ENCODE peak calls at places on chromosomes 1 and 21, in eight cellular contexts. P is IMR-90, H is uterus, F is GM12878, J is HCT116, T is heart left ventricle, X is ovary, V is endothelial cell of umbilical vein. G is an unnamed sample.
A peak's percentile ranks its signal among the peaks of the same experiment; 100 is the strongest.

GRCh38 chr21:27365394-27365793 is 398.5 kb upstream of the ADAMTS5 start:
- DNase-seq in P (peak; percentile 76), X (no peak), V (no peak), J (no peak), T (no peak), H (no peak), F (no peak), G (no peak)

GRCh38 chr1:181390350-181391080 is 92.8 kb upstream of the CACNA1E start:
- DNase-seq in F (no peak), H (no peak), X (no peak), V (no peak), T (no peak), J (no peak), P (no peak), G (no peak)

GRCh38 chr21:15742052-15742451 is 12.3 kb downstream of the USP25 start:
- DNase-seq in X (no peak), T (peak; percentile 19), P (peak; percentile 12), H (no peak), V (peak; percentile 55), J (no peak), F (no peak), G (no peak)

GRCh38 chr1:72915581-72915980 is 633.2 kb upstream of the NEGR1 start:
- DNase-seq in V (no peak), H (no peak), T (no peak), J (no peak), X (no peak), F (no peak), P (no peak), G (no peak)

GRCh38 chr1:44220001-44220751 is 6.9 kb downstream of the DMAP1 start:
- DNase-seq in H (no peak), T (no peak), J (no peak), X (no peak), V (no peak), P (peak; percentile 89), F (no peak), G (no peak)

GRCh38 chr1:38512789-38513188 is 346.8 kb downstream of the RRAGC start:
- DNase-seq in T (no peak), H (no peak), F (no peak), P (no peak), X (peak; percentile 18), V (no peak), J (no peak), G (no peak)

GRCh38 chr1:50661626-50662025 is 238.4 kb upstream of the DMRTA2 start:
- DNase-seq in V (no peak), P (peak; percentile 73), T (no peak), X (no peak), H (no peak), F (no peak), J (no peak), G (no peak)

GRCh38 chr21:38359835-38360234 is 103.0 kb downstream of the KCNJ15 start:
- DNase-seq in J (no peak), F (no peak), V (no peak), X (no peak), P (no peak), T (no peak), H (no peak), G (no peak)

GRCh38 chr21:42209801-42210479 is 9.0 kb upstream of the ABCG1 start:
- DNase-seq in X (no peak), J (no peak), T (no peak), F (no peak), H (no peak), P (no peak), V (peak; percentile 61), G (peak; percentile 8)

GRCh38 chr1:20158358-20159070 is 19.4 kb downstream of the PLA2G2F start:
- DNase-seq in T (no peak), X (no peak), H (no peak), J (no peak), P (no peak), V (no peak), F (no peak), G (no peak)

GRCh38 chr1:62373221-62373620 is 54.0 kb upstream of the KANK4 start:
- DNase-seq in X (no peak), H (no peak), P (no peak), T (no peak), J (no peak), V (no peak), F (no peak), G (no peak)

GRCh38 chr1:148354284-148354869 is 128.7 kb downstream of the PPIAL4G start:
- DNase-seq in F (no peak), X (no peak), P (no peak), V (no peak), T (no peak), J (no peak), H (no peak), G (no peak)

GRCh38 chr1:94335950-94336349 is 82.2 kb upstream of the ABCD3 start:
- DNase-seq in F (no peak), H (peak; percentile 66), X (peak; percentile 84), J (peak; percentile 93), V (peak; percentile 94), P (peak; percentile 95), T (peak; percentile 67), G (no peak)

GRCh38 chr1:28668191-28668955 is at the start of gene GMEB1:
- DNase-seq in T (peak; percentile 89), P (peak; percentile 77), V (peak; percentile 79), F (peak; percentile 34), X (peak; percentile 87), J (peak; percentile 56), H (peak; percentile 81), G (peak; percentile 94)

GRCh38 chr1:58422436-58422835 is 124.1 kb downstream of the OMA1 start:
- DNase-seq in J (no peak), V (no peak), X (no peak), F (no peak), T (no peak), P (no peak), H (no peak), G (no peak)

GRCh38 chr1:66455446-66455845 is 78.5 kb upstream of the SGIP1 start:
- DNase-seq in P (no peak), F (no peak), J (no peak), H (no peak), X (no peak), V (no peak), T (no peak), G (no peak)
- TF ChIP-seq POLR2A in P (no peak), F (no peak), J (no peak), H (no peak), X (no peak), V (no peak), T (no peak), G (no peak)

GRCh38 chr1:12151465-12151864 is 15.3 kb upstream of the TNFRSF1B start:
- DNase-seq in T (no peak), F (no peak), H (no peak), V (no peak), P (no peak), X (no peak), J (no peak), G (no peak)
- H3K4me3 ChIP-seq in T (no peak overlapping the region), F (no peak overlapping the region), H (no peak overlapping the region), V (no peak overlapping the region), P (no peak overlapping the region), X (no peak overlapping the region), J (no peak overlapping the region), G (no peak overlapping the region)

GRCh38 chr1:175200626-175201025 is 8.1 kb upstream of the KIAA0040 start:
- DNase-seq in H (no peak), J (no peak), P (no peak), T (no peak), X (no peak), F (no peak), V (no peak), G (no peak)
- H3K27ac ChIP-seq in H (peak overlapping the region; percentile 80), J (no peak overlapping the region), P (no peak overlapping the region), T (peak overlapping the region; percentile 56), X (peak overlapping the region; percentile 6), F (no peak overlapping the region), V (peak overlapping the region; percentile 85), G (peak overlapping the region; percentile 57)

GRCh38 chr1:234683127-234683855 is 73.3 kb upstream of the IRF2BP2 start:
- DNase-seq in J (no peak), T (no peak), V (no peak), F (no peak), P (no peak), X (peak; percentile 38), H (no peak), G (no peak)
- TF ChIP-seq POLR2A in J (no peak), T (no peak), V (no peak), F (no peak), P (no peak), X (no peak), H (no peak), G (no peak)

GRCh38 chr1:52727956-52728656 is 1.9 kb downstream of the ZYG11B start:
- DNase-seq in T (no peak), H (no peak), P (no peak), X (no peak), F (no peak), J (no peak), V (no peak), G (no peak)
- H3K4me3 ChIP-seq in T (peak overlapping the region; percentile 92), H (no peak overlapping the region), P (no peak overlapping the region), X (peak overlapping the region; percentile 71), F (no peak overlapping the region), J (no peak overlapping the region), V (no peak overlapping the region), G (no peak overlapping the region)

GRCh38 chr1:165912638-165913037 is 85.2 kb downstream of the UCK2 start:
- DNase-seq in T (no peak), V (no peak), X (no peak), P (no peak), F (no peak), J (no peak), H (no peak), G (peak; percentile 17)

GRCh38 chr1:165911609-165912281 is 84.3 kb downstream of the UCK2 start:
- DNase-seq in P (no peak), X (no peak), T (no peak), J (no peak), F (no peak), V (no peak), H (no peak), G (no peak)

GRCh38 chr1:165907256-165907857 is 79.9 kb downstream of the UCK2 start:
- DNase-seq in T (no peak), P (peak; percentile 80), H (no peak), F (no peak), X (no peak), V (no peak), J (no peak), G (no peak)

GRCh38 chr1:165914136-165914798 is 86.9 kb downstream of the UCK2 start:
- DNase-seq in V (peak; percentile 86), T (no peak), X (peak; percentile 71), J (peak; percentile 54), H (peak; percentile 52), F (peak; percentile 54), P (peak; percentile 88), G (no peak)

DNA sequence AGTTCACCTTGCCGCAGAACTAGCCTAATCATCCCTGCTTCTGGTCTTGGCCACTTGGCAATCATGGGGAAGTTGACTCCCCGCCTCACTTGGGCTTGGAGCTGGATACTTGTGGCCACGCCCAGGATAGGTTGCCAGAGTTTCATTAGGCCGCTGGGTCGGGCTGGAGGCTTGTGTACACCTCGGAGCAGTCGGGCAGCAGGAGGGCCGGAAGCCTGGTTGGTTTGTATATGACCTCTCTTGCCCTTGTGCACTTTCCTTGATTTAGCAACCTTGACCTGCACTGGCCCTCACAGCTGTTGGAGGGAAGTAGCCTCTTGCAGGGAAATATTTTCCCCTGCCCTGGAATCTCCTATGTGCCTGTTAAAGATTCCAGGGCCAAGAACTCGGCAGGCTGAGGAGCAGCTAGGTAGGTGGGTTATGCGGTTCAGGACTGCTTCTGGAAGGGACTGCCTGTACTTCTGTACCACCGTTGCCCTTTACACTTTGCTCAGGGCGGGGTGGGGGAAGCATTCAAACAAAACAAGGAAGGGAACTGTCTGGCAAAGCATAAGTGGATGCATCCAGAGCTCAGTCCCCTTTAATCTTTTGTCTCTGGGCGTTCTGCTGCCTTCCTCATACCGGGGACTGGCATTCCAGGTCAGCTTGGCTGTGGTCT is 83.5 kb downstream of the UCK2 start:
- DNase-seq in F (no peak), V (peak; percentile 62), T (no peak), X (peak; percentile 65), H (peak; percentile 29), J (no peak), P (no peak), G (no peak)
- H3K27ac ChIP-seq in F (no peak overlapping the region), V (peak overlapping the region; percentile 21), T (peak overlapping the region; percentile 27), X (peak overlapping the region; percentile 39), H (peak overlapping the region; percentile 23), J (no peak overlapping the region), P (peak overlapping the region; percentile 32), G (peak overlapping the region; percentile 72)